ENCODE peak calls at places on chromosomes 12 and 14, in eight cellular contexts. H is fibroblast of lung, I is fibroblast of mammary gland, L is heart left ventricle, E is PC-9, K is IMR-90, Y is uterus, O is brain microvascular endothelial cell. M is an unnamed sample.

GRCh38 chr14:33280646-33281045 is 342.0 kb downstream of the NPAS3 start:
- DNase-seq in H (peak; percentile 70), I (peak; percentile 76), L (no peak), E (no peak), K (no peak), Y (no peak), O (peak; percentile 38), M (no peak)

GRCh38 chr14:69573841-69574265 is 818 bp downstream of the CCDC177 start:
- DNase-seq in H (no peak), I (no peak), L (no peak), E (no peak), K (no peak), Y (no peak), O (no peak), M (no peak)

GRCh38 chr12:34406996-34407300 is 384.7 kb downstream of the ALG10 start:
- DNase-seq in H (no peak), I (no peak), L (peak; percentile 4), E (no peak), K (no peak), Y (peak; percentile 0), O (no peak), M (peak; percentile 1)

GRCh38 chr14:87131879-87132278 is 861.1 kb downstream of the GALC start:
- DNase-seq in H (peak; percentile 89), I (peak; percentile 88), L (no peak), E (no peak), K (peak; percentile 74), Y (no peak), O (no peak), M (no peak)

GRCh38 chr12:88227871-88228270 is 85.8 kb downstream of the TMTC3 start:
- DNase-seq in H (no peak), I (no peak), L (no peak), E (no peak), K (no peak), Y (no peak), O (no peak), M (no peak)

GRCh38 chr12:13169255-13169654 is 27.3 kb upstream of the EMP1 start:
- DNase-seq in H (no peak), I (no peak), L (no peak), E (no peak), K (no peak), Y (no peak), O (no peak), M (no peak)

GRCh38 chr12:86698581-86698980 is 442.4 kb upstream of the MGAT4C start:
- DNase-seq in H (peak; percentile 67), I (peak; percentile 85), L (no peak), E (no peak), K (peak; percentile 42), Y (no peak), O (peak; percentile 57), M (no peak)

GRCh38 chr12:18400186-18400585 is 138.9 kb downstream of the PIK3C2G start:
- DNase-seq in H (peak; percentile 75), I (peak; percentile 22), L (no peak), E (no peak), K (peak; percentile 39), Y (no peak), O (peak; percentile 54), M (no peak)

GRCh38 chr14:67485501-67486095 is 2.9 kb downstream of the TMEM229B start:
- DNase-seq in H (peak; percentile 11), I (no peak), L (no peak), E (no peak), K (no peak), Y (no peak), O (peak; percentile 5), M (no peak)

GRCh38 chr12:89750821-89751227 is 42.2 kb upstream of the ATP2B1 start:
- DNase-seq in H (peak; percentile 25), I (peak; percentile 81), L (no peak), E (no peak), K (no peak), Y (no peak), O (no peak), M (no peak)

GRCh38 chr12:102616692-102617091 is 136.3 kb upstream of the IGF1 start:
- DNase-seq in H (no peak), I (no peak), L (no peak), E (no peak), K (no peak), Y (no peak), O (no peak), M (no peak)

GRCh38 chr12:58452546-58452945 is 467.8 kb downstream of the LRIG3 start:
- DNase-seq in H (peak; percentile 56), I (peak; percentile 57), L (no peak), E (no peak), K (peak; percentile 56), Y (no peak), O (peak; percentile 24), M (no peak)

GRCh38 chr14:68730811-68731425 is 61.9 kb downstream of the ZFP36L1 start:
- DNase-seq in H (no peak), I (no peak), L (no peak), E (no peak), K (no peak), Y (no peak), O (no peak), M (no peak)

GRCh38 chr12:1720494-1720893 is 29.6 kb downstream of the ADIPOR2 start:
- DNase-seq in H (no peak), I (no peak), L (no peak), E (no peak), K (no peak), Y (no peak), O (no peak), M (no peak)

GRCh38 chr14:53536446-53536845 is 383.3 kb upstream of the DDHD1 start:
- DNase-seq in H (no peak), I (no peak), L (no peak), E (no peak), K (no peak), Y (no peak), O (no peak), M (no peak)

GRCh38 chr12:8482446-8483080 is 26.8 kb downstream of the CLEC6A start:
- DNase-seq in H (no peak), I (no peak), L (no peak), E (no peak), K (no peak), Y (no peak), O (no peak), M (no peak)

GRCh38 chr12:6488240-6488639 is 4.8 kb downstream of the MRPL51 start:
- DNase-seq in H (no peak), I (no peak), L (no peak), E (no peak), K (no peak), Y (no peak), O (no peak), M (no peak)

GRCh38 chr14:54146601-54147000 is 190.0 kb upstream of the BMP4 start:
- DNase-seq in H (no peak), I (no peak), L (no peak), E (no peak), K (no peak), Y (no peak), O (no peak), M (no peak)

GRCh38 chr12:78149459-78149858 is 318.8 kb downstream of the NAV3 start:
- DNase-seq in H (peak; percentile 2), I (no peak), L (no peak), E (no peak), K (no peak), Y (no peak), O (no peak), M (no peak)

GRCh38 chr12:115813256-115813655 is 464.2 kb downstream of the MED13L start:
- DNase-seq in H (no peak), I (no peak), L (no peak), E (no peak), K (no peak), Y (no peak), O (no peak), M (no peak)

GRCh38 chr12:115810166-115810565 is 467.3 kb downstream of the MED13L start:
- DNase-seq in H (no peak), I (peak; percentile 8), L (no peak), E (no peak), K (no peak), Y (no peak), O (no peak), M (no peak)

GRCh38 chr12:115810580-115810979 is 466.9 kb downstream of the MED13L start:
- DNase-seq in H (no peak), I (no peak), L (no peak), E (no peak), K (no peak), Y (no peak), O (no peak), M (no peak)

GRCh38 chr12:115811066-115811465 is 466.4 kb downstream of the MED13L start:
- DNase-seq in H (no peak), I (no peak), L (no peak), E (no peak), K (no peak), Y (no peak), O (no peak), M (no peak)

DNA sequence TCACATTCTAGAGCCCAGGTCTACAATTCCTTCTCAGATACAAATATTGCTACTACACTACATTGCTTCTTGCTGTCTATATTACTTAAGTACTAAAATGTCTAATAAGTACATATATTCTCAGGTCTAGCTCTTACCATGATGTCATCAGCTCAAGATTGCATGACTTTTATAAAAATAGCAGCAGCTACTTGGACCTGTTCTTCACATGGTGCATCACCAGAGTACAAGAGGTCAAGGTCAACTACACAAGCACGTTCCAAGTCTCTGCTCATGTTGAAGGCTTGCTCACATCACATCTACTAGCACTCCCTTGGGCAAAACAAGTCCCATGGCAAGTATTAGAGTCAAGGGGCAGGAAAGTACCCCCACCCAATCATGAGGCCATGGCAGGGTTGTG is 465.6 kb downstream of the MED13L start:
- DNase-seq in H (no peak), I (peak; percentile 33), L (no peak), E (no peak), K (no peak), Y (no peak), O (no peak), M (no peak)
- TF ChIP-seq CTCF in H (no peak), I (no peak), L (no peak), E (no peak), K (no peak), Y (no peak), O (no peak), M (no peak)

GRCh38 chr12:12008931-12009611 is 61.7 kb upstream of the BCL2L14 start:
- DNase-seq in H (peak; percentile 85), I (peak; percentile 30), L (no peak), E (peak; percentile 80), K (peak; percentile 31), Y (no peak), O (peak; percentile 43), M (no peak)
- TF ChIP-seq CTCF in H (no peak), I (no peak), L (no peak), E (no peak), K (no peak), Y (no peak), O (peak; percentile 56), M (no peak)

DNA sequence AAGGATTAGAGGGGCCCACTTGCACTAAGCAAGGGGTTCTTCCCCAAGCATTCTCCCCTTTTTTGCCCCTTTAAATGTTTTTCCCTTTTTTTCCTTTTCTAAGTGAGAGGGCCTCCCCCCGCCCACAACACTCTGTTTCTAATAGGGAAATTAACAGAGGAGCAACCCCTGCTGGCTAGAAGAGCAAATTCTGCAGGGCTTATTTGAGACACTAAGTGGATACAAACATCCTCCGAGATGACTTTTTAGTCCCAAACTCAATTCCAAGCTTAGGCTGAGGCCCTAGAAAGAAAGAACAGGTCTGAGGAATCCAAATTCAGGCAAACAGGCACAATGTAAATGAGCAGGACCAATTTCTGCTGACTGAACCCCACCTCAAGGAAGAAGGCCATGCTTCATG is 138.9 kb downstream of the GPR65 start:
- DNase-seq in H (no peak), I (no peak), L (no peak), E (no peak), K (no peak), Y (no peak), O (no peak), M (no peak)
- TF ChIP-seq CTCF in H (no peak), I (no peak), L (no peak), E (no peak), K (no peak), Y (no peak), O (no peak), M (no peak)

GRCh38 chr12:65100140-65100539 is 21.0 kb downstream of the WIF1 start:
- DNase-seq in H (no peak), I (peak; percentile 39), L (no peak), E (no peak), K (no peak), Y (no peak), O (no peak), M (no peak)
- TF ChIP-seq CTCF in H (peak; percentile 23), I (peak; percentile 48), L (no peak), E (peak; percentile 50), K (peak; percentile 10), Y (no peak), O (peak; percentile 46), M (no peak)

M was measured in natural killer cell.